ENCODE peak calls at places on chromosomes 5 and 9, in ten cellular contexts. T, C, I, G, D, V, W, E, O and J are unnamed samples.

GRCh38 chr5:95087819-95088317 is 197.0 kb downstream of the MCTP1 start:
- DNase-seq in E (peak), V (no peak), T (no peak), W (no peak), D (no peak), O (no peak), I (no peak), G (no peak), C (no peak), J (no peak)

GRCh38 chr5:160252916-160253315 is 23.6 kb downstream of the FABP6 start:
- DNase-seq in E (no peak), T (no peak), C (no peak), V (no peak), W (no peak), O (no peak), G (no peak), D (no peak), I (no peak), J (no peak)

GRCh38 chr5:6108981-6109595 is 269.3 kb downstream of the MED10 start:
- DNase-seq in D (no peak), T (no peak), I (no peak), C (no peak), V (no peak), W (no peak), E (no peak), O (no peak), G (no peak), J (no peak)

GRCh38 chr9:124022201-124023121 is 10.9 kb downstream of the LHX2 start:
- DNase-seq in D (no peak), O (no peak), V (no peak), I (no peak), T (peak), W (no peak), C (no peak), E (peak), G (peak), J (no peak)

GRCh38 chr5:11483630-11484029 is 420.6 kb downstream of the CTNND2 start:
- DNase-seq in V (no peak), W (no peak), C (no peak), E (no peak), I (no peak), G (no peak), O (peak), D (no peak), T (no peak), J (peak)

GRCh38 chr5:1799110-1799601 is 481 bp downstream of the MRPL36 start:
- DNase-seq in C (no peak), I (no peak), G (peak), O (peak), T (peak), E (peak), D (peak), V (peak), W (peak), J (no peak)

GRCh38 chr5:167634432-167634831 is 657.0 kb upstream of the WWC1 start:
- DNase-seq in C (no peak), D (peak), E (peak), W (no peak), T (no peak), V (no peak), G (no peak), I (no peak), O (peak), J (no peak)

GRCh38 chr9:19998153-19998552 is 209.3 kb upstream of the SLC24A2 start:
- DNase-seq in O (peak), D (peak), C (peak), G (no peak), W (no peak), E (no peak), T (no peak), I (no peak), V (peak), J (peak)

GRCh38 chr5:88834108-88834462 is 48.9 kb downstream of the MEF2C start:
- DNase-seq in E (no peak), D (no peak), C (no peak), W (no peak), G (no peak), T (no peak), I (no peak), O (no peak), V (no peak), J (no peak)
- H3K27ac ChIP-seq in E (no peak), D (peak), C (peak), W (no peak), G (no peak), T (no peak), I (no peak), O (peak), V (peak), J (no peak)

GRCh38 chr5:173247504-173247903 is 12.5 kb upstream of the NKX2-5 start:
- DNase-seq in W (no peak), V (no peak), D (no peak), G (no peak), O (no peak), C (no peak), E (no peak), I (no peak), T (peak), J (no peak)

GRCh38 chr5:173247050-173247449 is 12.0 kb upstream of the NKX2-5 start:
- DNase-seq in O (no peak), C (no peak), V (no peak), E (no peak), I (no peak), T (no peak), W (no peak), D (no peak), G (no peak), J (no peak)

GRCh38 chr5:173243808-173244305 is 8.9 kb upstream of the NKX2-5 start:
- DNase-seq in T (peak), I (no peak), W (no peak), V (no peak), E (no peak), C (no peak), G (peak), D (no peak), O (no peak), J (no peak)

GRCh38 chr5:173246135-173246495 is 11.1 kb upstream of the NKX2-5 start:
- DNase-seq in C (no peak), T (peak), W (no peak), I (no peak), O (no peak), D (no peak), V (no peak), G (no peak), E (no peak), J (no peak)

DNA sequence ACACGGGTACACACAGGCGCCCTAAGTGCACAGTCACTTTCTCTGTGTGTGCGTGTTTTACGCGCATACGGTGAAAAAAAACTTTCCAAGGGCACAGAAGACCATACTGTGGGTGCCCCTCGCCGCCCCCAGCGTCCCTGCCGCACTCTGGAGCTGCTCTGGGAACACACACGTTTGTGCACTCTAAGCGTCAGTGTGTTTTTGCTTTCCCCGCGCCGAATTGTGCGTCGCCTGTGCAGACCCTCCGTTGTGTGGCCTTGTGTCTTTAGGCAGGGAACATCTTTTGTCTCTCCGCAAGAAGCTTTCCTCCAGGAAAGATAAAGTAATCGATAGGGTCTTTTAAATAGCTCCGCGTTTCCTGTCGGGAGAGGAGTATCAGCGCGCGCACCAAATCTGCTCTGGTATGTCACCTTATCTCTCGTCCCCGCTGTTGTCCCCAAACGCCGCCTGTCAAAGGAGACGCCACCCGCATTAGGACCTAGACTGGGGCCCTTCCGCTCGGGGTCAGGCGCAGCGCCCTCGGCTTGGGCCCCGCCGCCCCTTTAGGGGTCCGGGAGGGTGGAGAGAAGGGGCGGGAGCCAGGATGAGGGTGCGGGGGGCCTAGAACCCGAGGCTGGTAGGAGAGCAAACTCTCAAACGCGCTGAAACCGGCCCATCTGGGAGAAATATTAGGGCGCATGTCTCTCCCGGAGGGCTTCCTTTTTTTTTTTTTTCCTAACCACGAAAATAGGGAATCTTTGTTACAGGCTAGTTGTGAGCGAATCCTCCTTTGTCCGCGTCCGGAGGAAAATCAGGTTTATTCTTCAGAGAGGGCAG is 10.5 kb upstream of the NKX2-5 start:
- DNase-seq in I (no peak), G (peak), T (peak), O (no peak), V (no peak), D (no peak), E (no peak), C (no peak), W (no peak), J (no peak)
- TF ChIP-seq EZH2 in I (peak), G (peak), T (peak), O (no peak), V (peak), D (peak), E (peak), C (no peak), W (no peak), J (no peak)

GRCh38 chr9:129939426-129939825 is 103.6 kb downstream of the FNBP1 start:
- DNase-seq in D (no peak), W (no peak), G (no peak), O (no peak), T (no peak), E (no peak), C (no peak), V (no peak), I (no peak), J (no peak)
- H3K27ac ChIP-seq in D (no peak), W (no peak), G (no peak), O (peak), T (peak), E (no peak), C (no peak), V (no peak), I (no peak), J (no peak)

GRCh38 chr5:137800700-137801411 is 46.7 kb upstream of the HNRNPA0 start:
- DNase-seq in W (no peak), O (no peak), E (no peak), G (no peak), I (no peak), D (no peak), C (no peak), V (no peak), T (no peak), J (no peak)
- TF ChIP-seq EZH2 in W (no peak), O (no peak), E (no peak), G (no peak), I (no peak), D (no peak), C (no peak), V (no peak), T (no peak), J (no peak)

GRCh38 chr5:128273736-128274135 is 190.2 kb downstream of the SLC12A2 start:
- DNase-seq in D (no peak), O (no peak), G (no peak), E (no peak), T (no peak), I (no peak), W (no peak), C (no peak), V (no peak), J (no peak)
- H3K27ac ChIP-seq in D (no peak), O (no peak), G (no peak), E (no peak), T (no peak), I (no peak), W (no peak), C (no peak), V (no peak), J (no peak)

GRCh38 chr5:57417981-57418380 is 64.6 kb downstream of the ACTBL2 start:
- DNase-seq in T (no peak), V (no peak), W (no peak), D (no peak), C (no peak), O (no peak), E (no peak), I (no peak), G (no peak), J (no peak)
- TF ChIP-seq EZH2 in T (no peak), V (no peak), W (no peak), D (no peak), C (no peak), O (no peak), E (no peak), I (no peak), G (no peak), J (no peak)

GRCh38 chr9:117464941-117465616 is 50.2 kb upstream of the ASTN2 start:
- DNase-seq in D (no peak), V (no peak), C (no peak), W (no peak), I (no peak), E (no peak), G (no peak), T (no peak), O (no peak), J (no peak)

GRCh38 chr9:117461386-117461785 is 46.5 kb upstream of the ASTN2 start:
- DNase-seq in V (no peak), T (no peak), G (no peak), W (no peak), C (no peak), E (no peak), I (no peak), O (no peak), D (no peak), J (no peak)

GRCh38 chr9:117462926-117463325 is 48.1 kb upstream of the ASTN2 start:
- DNase-seq in G (no peak), C (no peak), D (no peak), T (no peak), I (no peak), V (no peak), E (no peak), W (no peak), O (no peak), J (no peak)

GRCh38 chr9:117470455-117470854 is 55.6 kb upstream of the ASTN2 start:
- DNase-seq in V (no peak), O (no peak), I (no peak), E (no peak), C (no peak), G (no peak), T (no peak), W (no peak), D (no peak), J (no peak)

GRCh38 chr9:117466111-117466510 is 51.3 kb upstream of the ASTN2 start:
- DNase-seq in V (no peak), I (no peak), T (no peak), E (no peak), D (no peak), O (no peak), G (no peak), C (no peak), W (no peak), J (no peak)
- H3K27ac ChIP-seq in V (no peak), I (no peak), T (no peak), E (no peak), D (no peak), O (no peak), G (no peak), C (no peak), W (no peak), J (no peak)

GRCh38 chr5:40437452-40437861 is 242.3 kb upstream of the PTGER4 start:
- DNase-seq in W (peak), V (no peak), T (no peak), G (no peak), O (peak), D (peak), E (peak), C (no peak), I (no peak), J (peak)

GRCh38 chr5:40447438-40447837 is 232.3 kb upstream of the PTGER4 start:
- DNase-seq in G (no peak), O (peak), I (no peak), V (no peak), T (no peak), C (no peak), E (peak), D (peak), W (no peak), J (peak)

GRCh38 chr5:40441733-40442132 is 238.0 kb upstream of the PTGER4 start:
- DNase-seq in E (no peak), O (no peak), G (no peak), I (no peak), D (no peak), T (no peak), V (no peak), W (no peak), C (no peak), J (no peak)

GRCh38 chr5:40446910-40447309 is 232.8 kb upstream of the PTGER4 start:
- DNase-seq in W (peak), D (peak), T (no peak), E (peak), V (peak), C (no peak), G (no peak), I (no peak), O (peak), J (peak)

GRCh38 chr5:40442346-40442745 is 237.4 kb upstream of the PTGER4 start:
- DNase-seq in G (no peak), D (peak), T (no peak), C (no peak), W (no peak), I (no peak), O (peak), E (no peak), V (no peak), J (peak)
- TF ChIP-seq EZH2 in G (no peak), D (no peak), T (no peak), C (no peak), W (no peak), I (no peak), O (no peak), E (no peak), V (no peak), J (no peak)